ENCODE peak calls at places on chromosome 4, in four cellular contexts. G is GM12878, H is H1, D is K562. E is an unnamed sample.

GRCh38 chr4:110514889-110515479 is 39.0 kb downstream of the ENPEP start:
- DNase-seq in H (no peak), G (no peak), D (peak), E (peak)

GRCh38 chr4:93396274-93396673 is 432.3 kb upstream of the ATOH1 start:
- DNase-seq in H (no peak), G (no peak), D (no peak), E (peak)

GRCh38 chr4:8341691-8342090 is 72.1 kb downstream of the HTRA3 start:
- DNase-seq in D (no peak), G (no peak), H (no peak), E (no peak)

GRCh38 chr4:78706302-78706701 is 69.8 kb upstream of the BMP2K start:
- DNase-seq in G (no peak), D (no peak), H (no peak), E (no peak)

GRCh38 chr4:101227715-101228114 is 119.6 kb downstream of the PPP3CA start:
- DNase-seq in H (no peak), D (no peak), G (no peak), E (no peak)

GRCh38 chr4:9979101-9979815 is 42.0 kb downstream of the SLC2A9 start:
- DNase-seq in D (no peak), H (no peak), G (no peak), E (no peak)

GRCh38 chr4:38902695-38903094 is 35.1 kb downstream of the FAM114A1 start:
- DNase-seq in H (no peak), D (peak), G (no peak), E (no peak)

GRCh38 chr4:82097504-82097903 is 276.3 kb downstream of the HNRNPD start:
- DNase-seq in G (no peak), D (no peak), H (no peak), E (no peak)

GRCh38 chr4:175470141-175470540 is 341.9 kb downstream of the GPM6A start:
- DNase-seq in H (no peak), D (no peak), G (no peak), E (peak)

GRCh38 chr4:128782076-128782715 is 27.3 kb upstream of the JADE1 start:
- DNase-seq in H (no peak), D (no peak), G (no peak), E (peak)

GRCh38 chr4:99723555-99724450 is 66.2 kb upstream of the C4orf54 start:
- DNase-seq in D (peak), H (no peak), G (no peak), E (peak)

GRCh38 chr4:16597829-16598228 is 300.6 kb downstream of the LDB2 start:
- DNase-seq in G (no peak), D (no peak), H (no peak), E (peak)

GRCh38 chr4:55337944-55338343 is 8.1 kb upstream of the SRD5A3 start:
- DNase-seq in D (no peak), G (no peak), H (no peak), E (no peak)

GRCh38 chr4:55340246-55340645 is 5.8 kb upstream of the SRD5A3 start:
- DNase-seq in H (no peak), D (no peak), G (no peak), E (no peak)

GRCh38 chr4:55336138-55337034 is 9.7 kb upstream of the SRD5A3 start:
- DNase-seq in G (no peak), H (no peak), D (peak), E (no peak)
- TF ChIP-seq CHD1 in G (no peak), H (no peak), D (no peak), E (no peak)

DNA sequence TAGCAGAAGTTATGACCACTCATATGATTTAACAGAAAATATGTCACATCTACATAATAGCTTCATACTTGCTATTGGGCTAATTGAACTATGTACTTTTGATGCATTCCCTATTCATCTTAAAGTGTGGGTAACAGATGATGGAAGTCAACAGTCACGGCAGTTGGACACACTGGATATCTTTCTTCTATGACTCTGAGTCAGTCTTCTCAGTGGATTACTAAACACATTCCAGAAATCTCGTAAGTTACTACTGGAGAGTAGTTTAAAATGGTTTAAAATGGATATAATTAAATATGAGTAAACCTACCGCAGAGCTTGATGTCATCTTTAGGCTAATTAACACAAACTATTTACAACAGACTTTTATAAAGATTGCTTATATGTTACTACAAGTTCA is 30.1 kb upstream of the CFAP299 start:
- DNase-seq in D (no peak), H (no peak), G (no peak), E (peak)
- TF ChIP-seq CHD1 in D (no peak), H (no peak), G (no peak), E (no peak)

GRCh38 chr4:37763831-37764230 is 62.7 kb upstream of the PGM2 start:
- DNase-seq in H (no peak), D (no peak), G (no peak), E (no peak)
- TF ChIP-seq CHD1 in H (no peak), D (no peak), G (no peak), E (no peak)

GRCh38 chr4:95998311-95998710 is 158.4 kb downstream of the PDHA2 start:
- DNase-seq in H (no peak), D (no peak), G (no peak), E (no peak)
- TF ChIP-seq CHD1 in H (no peak), D (no peak), G (no peak), E (no peak)